ENCODE peak calls at places on chromosomes 13 and 19, in nine cellular contexts. V is CD4-positive, alpha-beta T cell; D is DMS79; T is stimulated activated CD8-positive, alpha-beta memory T cell treated with anti-CD3 and anti-CD28 coated beads, Interleukin-4, amount 100 ng/mL, for 48 hours; E is left colon; Z is Ammon's horn; I is H1; B is left ventricle myocardium superior; Y is adrenal gland. X is an unnamed sample.

GRCh38 chr19:769610-770009 is 18.7 kb downstream of the MISP start:
- DNase-seq in T (no peak), Z (no peak), B (peak), I (no peak), E (no peak), D (no peak), V (no peak), Y (no peak), X (no peak)

GRCh38 chr13:80858131-80858530 is 517.2 kb upstream of the SPRY2 start:
- DNase-seq in Y (no peak), V (no peak), I (no peak), Z (no peak), T (no peak), D (no peak), E (no peak), B (no peak), X (no peak)

GRCh38 chr19:17289489-17289888 is 7.8 kb downstream of the ANKLE1 start:
- DNase-seq in V (no peak), T (peak), D (no peak), Y (peak), Z (no peak), E (peak), B (peak), I (peak), X (peak)

GRCh38 chr19:2329162-2329505 is 650 bp downstream of the SPPL2B start:
- DNase-seq in V (no peak), Z (no peak), Y (no peak), I (no peak), T (no peak), E (no peak), D (no peak), B (no peak), X (no peak)

GRCh38 chr13:64029343-64030093 is 2613.9 kb upstream of the PCDH20 start:
- DNase-seq in Z (no peak), I (no peak), D (no peak), B (no peak), T (no peak), E (no peak), V (no peak), Y (no peak), X (no peak)

GRCh38 chr19:15463865-15464371 is 426 bp downstream of the RASAL3 start:
- DNase-seq in B (peak), Y (no peak), D (no peak), Z (no peak), I (no peak), E (no peak), V (peak), T (peak), X (no peak)

GRCh38 chr19:44754743-44755066 is 6.2 kb downstream of the BCL3 start:
- DNase-seq in I (no peak), B (no peak), Z (no peak), V (no peak), E (no peak), T (no peak), Y (no peak), D (no peak), X (no peak)

GRCh38 chr13:46749951-46750350 is 47.0 kb downstream of the ESD start:
- DNase-seq in Y (no peak), E (no peak), Z (no peak), B (no peak), V (no peak), I (no peak), D (no peak), T (no peak), X (peak)

GRCh38 chr19:6233827-6234511 is 45.8 kb downstream of the MLLT1 start:
- DNase-seq in I (no peak), Z (no peak), Y (no peak), D (peak), T (no peak), B (peak), V (no peak), E (no peak), X (peak)

GRCh38 chr13:113551081-113552000 is 33.2 kb upstream of the TFDP1 start:
- DNase-seq in Z (no peak), B (no peak), V (no peak), E (no peak), I (peak), D (no peak), T (no peak), Y (peak), X (no peak)